ENCODE peak calls at places on chromosomes 6 and 20, in eight cellular contexts. One of them, this sample, is unnamed.

GRCh38 chr6:143998686-143999085 is 9.4 kb downstream of the PLAGL1 start:
- DNase-seq in GM13977: no peak
- DNase-seq in A549: no peak
- DNase-seq in astrocyte: no peak
- DNase-seq in left lung: no peak
- DNase-seq in AG09309: no peak
- DNase-seq in brain microvascular endothelial cell: no peak
- DNase-seq in neural crest cell: no peak
- DNase-seq in this sample: no peak

GRCh38 chr6:170116643-170117042 is 174.2 kb downstream of the DLL1 start:
- DNase-seq in left lung: peak
- DNase-seq in AG09309: no peak
- DNase-seq in astrocyte: no peak
- DNase-seq in GM13977: no peak
- DNase-seq in brain microvascular endothelial cell: no peak
- DNase-seq in A549: no peak
- DNase-seq in neural crest cell: no peak
- DNase-seq in this sample: no peak

GRCh38 chr6:41874741-41875140 is 20.4 kb downstream of the USP49 start:
- DNase-seq in astrocyte: no peak
- DNase-seq in left lung: no peak
- DNase-seq in A549: no peak
- DNase-seq in AG09309: no peak
- DNase-seq in GM13977: no peak
- DNase-seq in neural crest cell: no peak
- DNase-seq in brain microvascular endothelial cell: no peak
- DNase-seq in this sample: no peak

GRCh38 chr6:139364302-139364981 is 10.0 kb downstream of the CITED2 start:
- DNase-seq in brain microvascular endothelial cell: no peak
- DNase-seq in neural crest cell: no peak
- DNase-seq in A549: peak
- DNase-seq in AG09309: no peak
- DNase-seq in astrocyte: peak
- DNase-seq in left lung: no peak
- DNase-seq in GM13977: peak
- DNase-seq in this sample: no peak

GRCh38 chr20:19909696-19910095 is 107.5 kb upstream of the NAA20 start:
- DNase-seq in brain microvascular endothelial cell: no peak
- DNase-seq in GM13977: no peak
- DNase-seq in neural crest cell: no peak
- DNase-seq in AG09309: no peak
- DNase-seq in astrocyte: no peak
- DNase-seq in left lung: peak
- DNase-seq in A549: no peak
- DNase-seq in this sample: no peak

GRCh38 chr6:20875369-20875963 is 341.2 kb downstream of the CDKAL1 start:
- DNase-seq in A549: peak
- DNase-seq in GM13977: no peak
- DNase-seq in left lung: no peak
- DNase-seq in brain microvascular endothelial cell: peak
- DNase-seq in AG09309: no peak
- DNase-seq in astrocyte: peak
- DNase-seq in neural crest cell: peak
- DNase-seq in this sample: no peak

GRCh38 chr6:31834704-31835375 is 7.3 kb downstream of the HSPA1B start:
- DNase-seq in A549: peak
- DNase-seq in GM13977: peak
- DNase-seq in left lung: peak
- DNase-seq in AG09309: no peak
- DNase-seq in astrocyte: no peak
- DNase-seq in neural crest cell: peak
- DNase-seq in brain microvascular endothelial cell: peak
- DNase-seq in this sample: no peak

GRCh38 chr20:53914861-53915458 is 155.4 kb downstream of the BCAS1 start:
- DNase-seq in left lung: no peak
- DNase-seq in brain microvascular endothelial cell: no peak
- DNase-seq in astrocyte: no peak
- DNase-seq in GM13977: no peak
- DNase-seq in AG09309: no peak
- DNase-seq in neural crest cell: no peak
- DNase-seq in A549: no peak
- DNase-seq in this sample: no peak

GRCh38 chr6:136527831-136528230 is 22.4 kb downstream of the MAP7 start:
- DNase-seq in neural crest cell: no peak
- DNase-seq in A549: peak
- DNase-seq in GM13977: no peak
- DNase-seq in left lung: no peak
- DNase-seq in astrocyte: no peak
- DNase-seq in AG09309: no peak
- DNase-seq in brain microvascular endothelial cell: no peak
- DNase-seq in this sample: no peak

GRCh38 chr6:136526937-136527336 is 23.3 kb downstream of the MAP7 start:
- DNase-seq in AG09309: no peak
- DNase-seq in neural crest cell: no peak
- DNase-seq in astrocyte: no peak
- DNase-seq in brain microvascular endothelial cell: no peak
- DNase-seq in A549: no peak
- DNase-seq in left lung: no peak
- DNase-seq in GM13977: no peak
- DNase-seq in this sample: no peak

GRCh38 chr6:136525586-136526195 is 24.5 kb downstream of the MAP7 start:
- DNase-seq in brain microvascular endothelial cell: no peak
- DNase-seq in AG09309: no peak
- DNase-seq in astrocyte: peak
- DNase-seq in neural crest cell: no peak
- DNase-seq in GM13977: no peak
- DNase-seq in left lung: no peak
- DNase-seq in A549: peak
- DNase-seq in this sample: no peak

GRCh38 chr6:136524936-136525413 is 25.2 kb downstream of the MAP7 start:
- DNase-seq in GM13977: no peak
- DNase-seq in brain microvascular endothelial cell: no peak
- DNase-seq in A549: peak
- DNase-seq in AG09309: no peak
- DNase-seq in left lung: no peak
- DNase-seq in astrocyte: no peak
- DNase-seq in neural crest cell: no peak
- DNase-seq in this sample: no peak

DNA sequence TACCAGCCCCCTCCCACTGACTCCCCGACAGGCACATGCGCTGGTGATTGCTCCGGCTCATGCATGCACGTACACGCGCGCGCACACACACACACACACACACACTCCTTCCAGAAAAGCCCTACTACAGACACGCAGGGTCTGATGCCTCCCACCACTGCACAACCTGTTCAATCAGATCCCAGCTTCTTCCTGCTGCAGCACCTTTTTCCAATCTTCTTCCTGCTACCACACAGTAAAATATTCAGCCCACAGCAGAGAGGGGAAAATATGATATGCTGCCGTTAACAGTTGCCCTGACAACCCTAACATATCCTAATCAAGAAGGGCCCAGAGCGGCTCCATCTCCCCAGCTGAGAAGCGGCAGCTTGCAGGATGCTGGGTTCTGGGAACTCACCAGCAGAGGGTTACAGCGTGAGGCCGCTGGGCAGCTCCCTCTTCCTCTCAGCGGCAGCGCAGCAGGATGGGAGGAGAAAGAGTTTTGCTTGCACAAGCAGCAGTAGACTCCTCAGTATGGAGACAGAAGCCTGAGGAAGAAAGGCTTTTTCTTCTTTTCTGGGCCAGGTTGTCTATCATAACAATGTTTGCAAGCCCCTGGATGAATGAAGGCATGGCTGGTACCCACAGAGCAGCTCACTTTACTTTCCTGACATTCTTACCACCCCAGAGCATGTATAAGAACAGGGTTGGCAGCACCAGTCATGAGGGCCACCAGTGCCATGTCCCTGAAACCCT is 23.9 kb downstream of the MAP7 start:
- DNase-seq in neural crest cell: peak
- DNase-seq in astrocyte: peak
- DNase-seq in AG09309: peak
- DNase-seq in brain microvascular endothelial cell: peak
- DNase-seq in A549: peak
- DNase-seq in GM13977: no peak
- DNase-seq in left lung: peak
- DNase-seq in this sample: no peak
- TF ChIP-seq CTCF in neural crest cell: peak
- TF ChIP-seq CTCF in astrocyte: peak
- TF ChIP-seq CTCF in AG09309: peak
- TF ChIP-seq CTCF in brain microvascular endothelial cell: peak
- TF ChIP-seq CTCF in A549: peak
- TF ChIP-seq CTCF in GM13977: no peak
- TF ChIP-seq CTCF in left lung: no peak
- TF ChIP-seq CTCF in this sample: peak

GRCh38 chr6:157821342-157822033 is 1.6 kb upstream of the SNX9 start:
- DNase-seq in left lung: no peak
- DNase-seq in brain microvascular endothelial cell: no peak
- DNase-seq in AG09309: no peak
- DNase-seq in neural crest cell: no peak
- DNase-seq in A549: no peak
- DNase-seq in GM13977: no peak
- DNase-seq in astrocyte: no peak
- DNase-seq in this sample: no peak

GRCh38 chr6:157822221-157823000 is 635 bp upstream of the SNX9 start:
- DNase-seq in GM13977: no peak
- DNase-seq in A549: peak
- DNase-seq in neural crest cell: peak
- DNase-seq in brain microvascular endothelial cell: no peak
- DNase-seq in AG09309: no peak
- DNase-seq in astrocyte: no peak
- DNase-seq in left lung: no peak
- DNase-seq in this sample: no peak

GRCh38 chr6:157823523-157824370 is 701 bp downstream of the SNX9 start:
- DNase-seq in AG09309: no peak
- DNase-seq in A549: peak
- DNase-seq in GM13977: peak
- DNase-seq in brain microvascular endothelial cell: peak
- DNase-seq in neural crest cell: peak
- DNase-seq in left lung: peak
- DNase-seq in astrocyte: peak
- DNase-seq in this sample: peak

GRCh38 chr6:157825243-157825904 is 2.3 kb downstream of the SNX9 start:
- DNase-seq in AG09309: no peak
- DNase-seq in neural crest cell: no peak
- DNase-seq in brain microvascular endothelial cell: no peak
- DNase-seq in astrocyte: peak
- DNase-seq in A549: no peak
- DNase-seq in GM13977: no peak
- DNase-seq in left lung: no peak
- DNase-seq in this sample: no peak

GRCh38 chr6:157823001-157823522 is at the start of gene SNX9:
- DNase-seq in AG09309: no peak
- DNase-seq in GM13977: peak
- DNase-seq in left lung: peak
- DNase-seq in A549: peak
- DNase-seq in neural crest cell: peak
- DNase-seq in brain microvascular endothelial cell: no peak
- DNase-seq in astrocyte: peak
- DNase-seq in this sample: peak
- TF ChIP-seq CTCF in AG09309: no peak
- TF ChIP-seq CTCF in GM13977: no peak
- TF ChIP-seq CTCF in left lung: no peak
- TF ChIP-seq CTCF in A549: no peak
- TF ChIP-seq CTCF in neural crest cell: no peak
- TF ChIP-seq CTCF in brain microvascular endothelial cell: no peak
- TF ChIP-seq CTCF in astrocyte: no peak
- TF ChIP-seq CTCF in this sample: no peak

GRCh38 chr6:96520851-96521115 is 823 bp upstream of the UFL1 start:
- DNase-seq in GM13977: no peak
- DNase-seq in AG09309: no peak
- DNase-seq in left lung: no peak
- DNase-seq in neural crest cell: no peak
- DNase-seq in astrocyte: no peak
- DNase-seq in A549: no peak
- DNase-seq in brain microvascular endothelial cell: no peak
- DNase-seq in this sample: no peak

GRCh38 chr6:96522469-96523009 is 933 bp downstream of the UFL1 start:
- DNase-seq in neural crest cell: no peak
- DNase-seq in brain microvascular endothelial cell: peak
- DNase-seq in left lung: no peak
- DNase-seq in astrocyte: peak
- DNase-seq in GM13977: no peak
- DNase-seq in A549: peak
- DNase-seq in AG09309: no peak
- DNase-seq in this sample: no peak

GRCh38 chr6:96521267-96521624 is 360 bp upstream of the UFL1 start:
- DNase-seq in AG09309: no peak
- DNase-seq in astrocyte: no peak
- DNase-seq in A549: no peak
- DNase-seq in left lung: no peak
- DNase-seq in brain microvascular endothelial cell: no peak
- DNase-seq in GM13977: no peak
- DNase-seq in neural crest cell: no peak
- DNase-seq in this sample: no peak

GRCh38 chr6:96520039-96520850 is 1.4 kb upstream of the UFL1 start:
- DNase-seq in astrocyte: peak
- DNase-seq in left lung: no peak
- DNase-seq in brain microvascular endothelial cell: peak
- DNase-seq in neural crest cell: no peak
- DNase-seq in A549: peak
- DNase-seq in GM13977: no peak
- DNase-seq in AG09309: no peak
- DNase-seq in this sample: no peak

DNA sequence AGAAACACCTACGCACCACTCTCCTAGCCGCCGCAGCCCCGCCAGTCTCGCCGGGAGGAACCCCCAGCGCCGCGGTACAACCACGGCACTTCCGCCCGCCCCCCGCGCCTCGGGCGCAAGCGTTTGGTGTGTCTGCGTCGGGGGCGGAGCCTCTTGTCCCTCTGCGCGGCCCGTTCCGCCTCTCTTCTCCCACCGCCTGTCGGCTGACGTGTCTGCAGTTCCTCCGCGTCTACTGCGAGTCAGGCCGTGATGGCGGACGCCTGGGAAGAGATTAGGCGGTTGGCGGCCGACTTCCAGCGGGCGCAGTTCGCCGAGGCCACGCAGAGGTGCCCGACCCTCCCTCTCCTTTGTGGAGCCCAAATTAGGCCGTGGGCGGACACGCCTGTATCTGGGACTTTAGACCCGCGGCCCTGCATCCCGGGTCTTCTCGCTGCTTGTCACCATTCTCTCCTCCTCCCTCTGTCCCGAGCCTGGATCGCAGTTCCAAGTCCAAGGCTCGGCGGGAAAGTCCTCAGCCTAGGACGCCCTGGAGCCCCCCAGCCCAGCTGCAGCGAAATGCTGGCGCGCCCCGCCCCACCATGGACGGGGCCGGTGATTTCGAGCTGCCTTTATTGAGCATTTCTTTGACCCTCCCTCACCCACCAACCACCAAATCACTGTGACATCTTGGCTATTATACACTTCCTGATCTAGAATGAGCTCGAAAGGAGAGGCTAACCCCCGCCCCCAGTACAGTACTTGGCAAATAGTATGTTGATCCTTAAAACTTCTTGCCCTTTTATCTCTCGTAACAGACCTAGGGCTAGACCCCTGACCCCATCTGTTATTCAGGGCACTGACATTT is at the start of gene UFL1:
- DNase-seq in brain microvascular endothelial cell: peak
- DNase-seq in A549: peak
- DNase-seq in AG09309: peak
- DNase-seq in astrocyte: peak
- DNase-seq in left lung: peak
- DNase-seq in neural crest cell: peak
- DNase-seq in GM13977: peak
- DNase-seq in this sample: peak
- TF ChIP-seq CTCF in brain microvascular endothelial cell: no peak
- TF ChIP-seq CTCF in A549: no peak
- TF ChIP-seq CTCF in AG09309: peak
- TF ChIP-seq CTCF in astrocyte: no peak
- TF ChIP-seq CTCF in left lung: no peak
- TF ChIP-seq CTCF in neural crest cell: no peak
- TF ChIP-seq CTCF in GM13977: no peak
- TF ChIP-seq CTCF in this sample: no peak

GRCh38 chr6:88899569-88900316 is 63.7 kb downstream of the RNGTT start:
- DNase-seq in astrocyte: no peak
- DNase-seq in GM13977: no peak
- DNase-seq in neural crest cell: no peak
- DNase-seq in left lung: no peak
- DNase-seq in brain microvascular endothelial cell: no peak
- DNase-seq in A549: no peak
- DNase-seq in AG09309: no peak
- DNase-seq in this sample: no peak
- TF ChIP-seq CTCF in astrocyte: peak
- TF ChIP-seq CTCF in GM13977: no peak
- TF ChIP-seq CTCF in neural crest cell: peak
- TF ChIP-seq CTCF in left lung: no peak
- TF ChIP-seq CTCF in brain microvascular endothelial cell: peak
- TF ChIP-seq CTCF in A549: no peak
- TF ChIP-seq CTCF in AG09309: peak
- TF ChIP-seq CTCF in this sample: no peak

This sample was measured in AG09319.